ENCODE peak calls at places on chromosomes 6 and 20, in seven cellular contexts. B, A, N, I, S, X and Z are unnamed samples.

GRCh38 chr20:36941403-36941835 is 10.1 kb downstream of the SAMHD1 start:
- DNase-seq in B (peak), A (no peak), N (no peak), I (no peak), S (no peak), X (no peak), Z (peak)

GRCh38 chr6:490251-491037 is 98.9 kb downstream of the IRF4 start:
- DNase-seq in B (no peak), A (no peak), N (no peak), I (no peak), S (no peak), X (peak), Z (no peak)

GRCh38 chr20:5627463-5628050 is 122.6 kb upstream of the SHLD1 start:
- DNase-seq in B (no peak), A (no peak), N (no peak), I (no peak), S (no peak), X (no peak), Z (no peak)

GRCh38 chr6:231779-232178 is 60.5 kb upstream of the DUSP22 start:
- DNase-seq in B (no peak), A (no peak), N (no peak), I (no peak), S (no peak), X (no peak), Z (no peak)

GRCh38 chr6:142927904-142928303 is 17.1 kb downstream of the HIVEP2 start:
- DNase-seq in B (no peak), A (no peak), N (no peak), I (no peak), S (no peak), X (no peak), Z (no peak)

GRCh38 chr6:21051777-21052176 is 517.5 kb downstream of the CDKAL1 start:
- DNase-seq in B (no peak), A (no peak), N (no peak), I (no peak), S (no peak), X (no peak), Z (no peak)

GRCh38 chr6:25942561-25943147 is 12.2 kb upstream of the SLC17A2 start:
- DNase-seq in B (no peak), A (peak), N (no peak), I (no peak), S (no peak), X (peak), Z (no peak)

GRCh38 chr20:19590382-19590781 is 167.7 kb upstream of the RIN2 start:
- DNase-seq in B (no peak), A (no peak), N (no peak), I (no peak), S (no peak), X (no peak), Z (no peak)

GRCh38 chr6:117907600-117908245 is 659 bp downstream of the SLC35F1 start:
- DNase-seq in B (no peak), A (no peak), N (no peak), I (no peak), S (peak), X (no peak), Z (no peak)

GRCh38 chr6:13005994-13006393 is 289.4 kb downstream of the PHACTR1 start:
- DNase-seq in B (no peak), A (no peak), N (no peak), I (no peak), S (no peak), X (no peak), Z (no peak)

GRCh38 chr6:45532626-45533258 is 155.0 kb upstream of the SUPT3H start:
- DNase-seq in B (no peak), A (no peak), N (no peak), I (no peak), S (no peak), X (no peak), Z (no peak)

GRCh38 chr6:149170564-149171452 is 146.7 kb upstream of the TAB2 start:
- DNase-seq in B (no peak), A (no peak), N (no peak), I (no peak), S (no peak), X (peak), Z (peak)

GRCh38 chr6:34205466-34205865 is 31.2 kb upstream of the HMGA1 start:
- DNase-seq in B (no peak), A (no peak), N (no peak), I (no peak), S (no peak), X (peak), Z (no peak)

GRCh38 chr20:46914789-46915359 is 20.2 kb downstream of the EYA2 start:
- DNase-seq in B (no peak), A (no peak), N (peak), I (no peak), S (no peak), X (no peak), Z (no peak)

GRCh38 chr20:62820208-62820961 is 3.5 kb downstream of the COL9A3 start:
- DNase-seq in B (no peak), A (no peak), N (no peak), I (peak), S (no peak), X (no peak), Z (no peak)

GRCh38 chr20:3082306-3082951 is 2.1 kb downstream of the AVP start:
- DNase-seq in B (no peak), A (no peak), N (no peak), I (no peak), S (no peak), X (no peak), Z (no peak)

GRCh38 chr6:56532766-56533551 is 109.7 kb downstream of the DST start:
- DNase-seq in B (no peak), A (no peak), N (no peak), I (no peak), S (no peak), X (no peak), Z (no peak)

GRCh38 chr20:59824711-59825562 is 108.5 kb downstream of the SYCP2 start:
- DNase-seq in B (no peak), A (no peak), N (no peak), I (no peak), S (peak), X (no peak), Z (no peak)

DNA sequence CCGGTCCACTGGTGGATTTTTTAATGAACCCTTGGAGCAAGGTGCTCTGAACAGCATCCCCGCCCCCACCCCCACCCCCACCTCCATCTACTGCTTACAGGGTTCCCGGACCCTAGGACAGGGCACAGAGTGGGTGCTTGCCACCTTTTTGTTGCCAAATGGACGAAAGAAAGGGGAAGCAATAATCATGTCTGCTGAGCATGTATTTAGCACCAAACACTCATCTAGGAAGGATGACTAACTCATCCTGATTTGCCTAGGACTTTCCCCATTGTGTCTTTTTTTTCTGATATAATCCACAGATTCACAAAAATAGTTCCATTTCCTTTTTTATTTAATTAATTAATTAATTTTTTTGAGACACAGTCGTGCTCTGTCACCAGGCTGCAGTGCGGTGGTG is 1.1 kb upstream of the PLTP start:
- DNase-seq in B (peak), A (no peak), N (no peak), I (no peak), S (no peak), X (no peak), Z (no peak)
- TF ChIP-seq POLR2A in B (no peak), A (no peak), N (no peak), I (no peak), S (no peak), X (no peak), Z (no peak)

DNA sequence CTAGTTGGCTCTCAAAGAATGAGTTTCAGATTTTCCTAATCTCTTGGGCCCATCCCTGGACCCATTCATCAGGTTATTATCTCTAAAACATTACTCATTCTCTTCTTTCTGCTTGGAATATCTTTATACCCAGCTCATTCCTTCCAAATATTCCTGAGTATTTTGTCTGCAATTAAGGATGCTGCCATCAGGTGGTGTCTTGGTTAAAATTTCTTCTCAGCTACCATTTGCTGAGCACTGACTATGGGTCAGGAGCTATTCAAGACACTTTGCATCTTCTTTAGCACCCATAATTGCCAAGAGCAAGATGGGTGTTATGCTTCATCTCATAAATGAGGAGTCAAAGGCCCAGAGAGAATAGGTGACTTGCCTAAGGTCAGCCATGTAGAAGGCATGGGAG is 8.4 kb downstream of the SUN5 start:
- DNase-seq in B (no peak), A (no peak), N (no peak), I (no peak), S (no peak), X (no peak), Z (no peak)
- TF ChIP-seq CTCF in B (no peak), A (no peak), N (no peak), I (no peak), S (no peak), X (peak), Z (no peak)

GRCh38 chr6:108661430-108661829 is 100.7 kb downstream of the FOXO3 start:
- DNase-seq in B (no peak), A (no peak), N (no peak), I (no peak), S (no peak), X (no peak), Z (no peak)
- TF ChIP-seq EP300 in B (no peak), A (no peak), N (no peak), I (no peak), S (no peak), X (no peak), Z (no peak)

GRCh38 chr6:49775043-49775442 is 12.0 kb downstream of the PGK2 start:
- DNase-seq in B (no peak), A (no peak), N (no peak), I (no peak), S (no peak), X (no peak), Z (no peak)
- TF ChIP-seq POLR2A in B (no peak), A (no peak), N (no peak), I (no peak), S (no peak), X (no peak), Z (no peak)

GRCh38 chr6:11241154-11241792 is 8.8 kb upstream of the NEDD9 start:
- DNase-seq in B (no peak), A (no peak), N (no peak), I (no peak), S (no peak), X (no peak), Z (no peak)

GRCh38 chr6:11242709-11243108 is 10.2 kb upstream of the NEDD9 start:
- DNase-seq in B (no peak), A (no peak), N (no peak), I (no peak), S (no peak), X (no peak), Z (no peak)

GRCh38 chr6:11243861-11244260 is 11.4 kb upstream of the NEDD9 start:
- DNase-seq in B (no peak), A (no peak), N (no peak), I (no peak), S (no peak), X (no peak), Z (no peak)

GRCh38 chr6:11244387-11245126 is 12.1 kb upstream of the NEDD9 start:
- DNase-seq in B (no peak), A (no peak), N (no peak), I (no peak), S (no peak), X (no peak), Z (no peak)

DNA sequence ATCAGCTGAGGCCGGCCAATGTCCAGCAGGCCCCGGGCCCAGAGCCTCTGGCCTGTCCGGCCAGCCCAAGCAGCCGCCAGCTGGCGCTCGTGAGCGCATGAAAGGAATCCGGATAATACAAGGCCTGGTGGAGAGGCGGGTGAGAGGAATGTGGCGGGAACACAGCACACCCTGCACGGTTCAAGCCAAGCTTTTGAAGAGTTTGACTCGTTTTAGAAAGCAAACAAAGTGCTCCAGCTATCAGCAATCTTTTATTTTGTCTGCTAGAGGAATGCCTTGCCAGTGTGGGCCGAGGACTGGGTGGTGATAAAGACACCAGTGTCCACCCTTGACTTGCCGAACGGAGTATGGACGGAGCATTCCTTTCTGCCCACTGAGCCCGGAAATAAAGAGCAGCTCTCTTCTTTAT is 9.3 kb upstream of the NEDD9 start:
- DNase-seq in B (peak), A (no peak), N (peak), I (peak), S (peak), X (peak), Z (peak)
- TF ChIP-seq CTCF in B (peak), A (no peak), N (peak), I (peak), S (peak), X (peak), Z (peak)

DNA sequence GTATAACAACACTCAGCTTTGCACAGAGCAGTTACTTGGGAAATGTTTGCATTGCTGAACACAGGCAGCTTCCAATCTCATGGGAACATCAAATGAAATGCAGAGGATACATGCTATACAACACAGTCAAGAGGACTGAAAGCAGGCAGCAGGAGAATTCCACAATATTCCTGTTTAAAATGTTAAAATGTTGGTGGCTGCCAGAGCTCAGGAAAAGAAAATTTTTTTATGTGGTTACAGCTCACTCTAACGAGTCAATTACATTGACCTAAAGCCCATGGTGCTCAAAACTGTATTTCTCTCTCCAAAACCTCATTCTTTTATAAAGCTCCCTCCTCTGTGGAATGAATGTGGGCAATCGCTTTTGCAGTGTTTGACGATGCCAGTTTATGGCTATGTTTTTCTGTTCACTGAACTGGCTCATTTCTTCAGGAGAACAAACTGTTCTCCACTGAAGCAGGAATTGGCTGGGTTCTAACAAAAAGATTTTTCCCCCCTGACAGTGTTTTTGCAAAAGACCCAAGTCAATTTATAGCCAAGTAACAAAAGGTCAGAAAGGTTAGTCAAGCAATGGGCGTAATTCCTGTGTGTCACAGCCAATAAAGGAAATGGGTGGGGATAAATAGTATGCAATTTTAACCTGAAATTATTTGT is 69.0 kb downstream of the ZHX3 start:
- DNase-seq in B (peak), A (no peak), N (no peak), I (no peak), S (no peak), X (no peak), Z (no peak)
- TF ChIP-seq EP300 in B (peak), A (no peak), N (peak), I (peak), S (no peak), X (no peak), Z (peak)

GRCh38 chr6:161228096-161228495 is 45.8 kb downstream of the AGPAT4 start:
- DNase-seq in B (peak), A (no peak), N (no peak), I (no peak), S (no peak), X (no peak), Z (no peak)
- TF ChIP-seq POLR2A in B (no peak), A (no peak), N (no peak), I (no peak), S (no peak), X (no peak), Z (no peak)

DNA sequence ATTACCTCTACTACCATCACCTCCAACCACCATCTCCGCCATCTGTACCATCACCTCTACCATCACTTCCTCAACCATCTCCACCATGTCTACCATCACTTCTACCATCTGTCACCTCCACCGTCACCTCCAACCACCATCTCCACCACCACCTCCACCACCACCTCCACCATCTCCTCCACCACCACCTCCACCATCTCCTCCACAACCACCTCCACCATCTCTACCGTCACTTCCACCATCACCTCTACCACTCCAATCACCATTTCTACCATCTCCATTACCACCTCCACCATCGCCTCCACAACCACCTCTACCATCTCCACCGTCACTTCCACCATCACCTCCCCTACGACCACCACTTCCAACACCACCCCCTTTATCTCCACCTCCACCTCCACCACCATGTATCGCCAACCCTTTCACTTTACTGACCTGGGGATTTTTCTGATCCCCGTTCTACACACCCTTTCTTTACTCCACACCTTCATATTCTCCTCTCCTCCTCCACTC is 2.3 kb downstream of the IPCEF1 start:
- DNase-seq in B (no peak), A (no peak), N (no peak), I (no peak), S (no peak), X (no peak), Z (no peak)
- TF ChIP-seq CTCF in B (no peak), A (no peak), N (no peak), I (no peak), S (no peak), X (no peak), Z (no peak)